ENCODE peak calls at places on chromosome 7, in four cellular contexts. H is HepG2, F is K562, L is GM12878. A is an unnamed sample.

GRCh38 chr7:5586279-5586962 is 162.8 kb upstream of the TNRC18 start:
- DNase-seq in H (no peak), L (no peak), F (no peak), A (no peak)

GRCh38 chr7:39265912-39266591 is 288.3 kb downstream of the POU6F2 start:
- DNase-seq in F (no peak), H (no peak), L (no peak), A (no peak)

GRCh38 chr7:45048748-45049147 is 40.0 kb downstream of the NACAD start:
- DNase-seq in L (no peak), H (no peak), F (no peak), A (no peak)

GRCh38 chr7:904847-905246 is 28.5 kb downstream of the GET4 start:
- DNase-seq in L (no peak), H (no peak), F (peak), A (no peak)

GRCh38 chr7:76424413-76425111 is at the start of gene ZP3:
- DNase-seq in L (peak), F (no peak), H (no peak), A (no peak)

GRCh38 chr7:66304536-66304935 is 99.4 kb downstream of the TPST1 start:
- DNase-seq in H (no peak), F (no peak), L (no peak), A (no peak)

GRCh38 chr7:132394283-132395003 is 181.8 kb downstream of the PLXNA4 start:
- DNase-seq in L (no peak), F (peak), H (no peak), A (no peak)

GRCh38 chr7:1949681-1950055 is 279.6 kb downstream of the ELFN1 start:
- DNase-seq in H (no peak), F (no peak), L (no peak), A (no peak)

GRCh38 chr7:27096756-27097514 is 1.1 kb upstream of the HOXA1 start:
- DNase-seq in H (no peak), L (no peak), F (no peak), A (no peak)

GRCh38 chr7:27640914-27641570 is 21.6 kb downstream of the HIBADH start:
- DNase-seq in F (no peak), H (peak), L (no peak), A (no peak)

GRCh38 chr7:87934699-87935372 is 785 bp downstream of the ADAM22 start:
- DNase-seq in H (no peak), L (no peak), F (no peak), A (peak)

GRCh38 chr7:155948423-155948822 is 136.2 kb upstream of the SHH start:
- DNase-seq in H (no peak), L (no peak), F (no peak), A (no peak)

GRCh38 chr7:151081170-151082101 is 827 bp upstream of the FASTK start:
- DNase-seq in F (peak), H (no peak), L (no peak), A (no peak)

GRCh38 chr7:458511-459245 is 61.0 kb downstream of the PDGFA start:
- DNase-seq in H (no peak), F (no peak), L (no peak), A (no peak)

GRCh38 chr7:82672078-82672477 is 228.5 kb upstream of the CACNA2D1 start:
- DNase-seq in F (no peak), H (no peak), L (no peak), A (no peak)

GRCh38 chr7:5557920-5558401 is 134.3 kb upstream of the TNRC18 start:
- DNase-seq in F (peak), L (peak), H (peak), A (no peak)

GRCh38 chr7:48365010-48365409 is 193.8 kb downstream of the ABCA13 start:
- DNase-seq in L (no peak), F (no peak), H (no peak), A (no peak)

GRCh38 chr7:156764016-156764669 is 123.6 kb downstream of the RNF32 start:
- DNase-seq in F (peak), H (peak), L (no peak), A (peak)

GRCh38 chr7:421056-421991 is 98.3 kb downstream of the PDGFA start:
- DNase-seq in F (no peak), H (no peak), L (no peak), A (no peak)

GRCh38 chr7:17556247-17556646 is 257.8 kb downstream of the AHR start:
- DNase-seq in L (no peak), H (no peak), F (no peak), A (no peak)

GRCh38 chr7:127792528-127793342 is 140.7 kb downstream of the SND1 start:
- DNase-seq in H (peak), F (peak), L (no peak), A (peak)

GRCh38 chr7:47354831-47355541 is 226.9 kb downstream of the TNS3 start:
- DNase-seq in H (no peak), L (no peak), F (peak), A (no peak)

GRCh38 chr7:83466187-83466923 is 182.6 kb downstream of the SEMA3E start:
- DNase-seq in F (no peak), H (no peak), L (no peak), A (no peak)

GRCh38 chr7:23712368-23713284 is 2.6 kb downstream of the STK31 start:
- DNase-seq in L (peak), H (peak), F (peak), A (peak)

GRCh38 chr7:340200-340937 is 50.4 kb downstream of the FOXL3 start:
- DNase-seq in F (no peak), L (no peak), H (no peak), A (no peak)

GRCh38 chr7:154695836-154696235 is 307.1 kb downstream of the PAXIP1 start:
- DNase-seq in F (no peak), L (no peak), H (no peak), A (no peak)

GRCh38 chr7:79624336-79624735 is 170.9 kb upstream of the MAGI2 start:
- DNase-seq in F (no peak), H (no peak), L (no peak), A (no peak)

GRCh38 chr7:99000196-99000903 is 122.0 kb downstream of the TRRAP start:
- DNase-seq in L (no peak), H (no peak), F (no peak), A (no peak)

GRCh38 chr7:85719981-85720963 is 533.4 kb upstream of the SEMA3D start:
- DNase-seq in L (no peak), F (no peak), H (no peak), A (no peak)

GRCh38 chr7:30201161-30201666 is 66.4 kb downstream of the MTURN start:
- DNase-seq in H (no peak), L (peak), F (no peak), A (no peak)

GRCh38 chr7:139557857-139558581 is 34.5 kb downstream of the CLEC2L start:
- DNase-seq in F (peak), H (no peak), L (no peak), A (no peak)

GRCh38 chr7:18086165-18087030 is 58.8 kb upstream of the PRPS1L1 start:
- DNase-seq in L (no peak), F (peak), H (no peak), A (peak)

GRCh38 chr7:155787171-155787851 is 25.0 kb downstream of the SHH start:
- DNase-seq in F (no peak), H (no peak), L (no peak), A (no peak)

GRCh38 chr7:69603937-69604494 is 5.7 kb downstream of the AUTS2 start:
- DNase-seq in L (peak), F (no peak), H (no peak), A (no peak)

GRCh38 chr7:45685619-45686240 is 111.6 kb downstream of the ADCY1 start:
- DNase-seq in L (no peak), H (no peak), F (no peak), A (no peak)

GRCh38 chr7:155803418-155804376 is 8.6 kb downstream of the SHH start:
- DNase-seq in F (no peak), L (no peak), H (no peak), A (peak)

GRCh38 chr7:30028749-30029635 is 780 bp downstream of the PLEKHA8 start:
- DNase-seq in F (peak), L (no peak), H (peak), A (peak)

GRCh38 chr7:41145656-41146055 is 557.2 kb downstream of the INHBA start:
- DNase-seq in H (no peak), F (no peak), L (no peak), A (no peak)

GRCh38 chr7:41146423-41146822 is 556.5 kb downstream of the INHBA start:
- DNase-seq in H (no peak), F (no peak), L (no peak), A (no peak)

GRCh38 chr7:41149576-41149975 is 553.3 kb downstream of the INHBA start:
- DNase-seq in F (peak), H (no peak), L (no peak), A (no peak)

GRCh38 chr7:41148521-41148951 is 554.4 kb downstream of the INHBA start:
- DNase-seq in F (no peak), L (no peak), H (no peak), A (no peak)

DNA sequence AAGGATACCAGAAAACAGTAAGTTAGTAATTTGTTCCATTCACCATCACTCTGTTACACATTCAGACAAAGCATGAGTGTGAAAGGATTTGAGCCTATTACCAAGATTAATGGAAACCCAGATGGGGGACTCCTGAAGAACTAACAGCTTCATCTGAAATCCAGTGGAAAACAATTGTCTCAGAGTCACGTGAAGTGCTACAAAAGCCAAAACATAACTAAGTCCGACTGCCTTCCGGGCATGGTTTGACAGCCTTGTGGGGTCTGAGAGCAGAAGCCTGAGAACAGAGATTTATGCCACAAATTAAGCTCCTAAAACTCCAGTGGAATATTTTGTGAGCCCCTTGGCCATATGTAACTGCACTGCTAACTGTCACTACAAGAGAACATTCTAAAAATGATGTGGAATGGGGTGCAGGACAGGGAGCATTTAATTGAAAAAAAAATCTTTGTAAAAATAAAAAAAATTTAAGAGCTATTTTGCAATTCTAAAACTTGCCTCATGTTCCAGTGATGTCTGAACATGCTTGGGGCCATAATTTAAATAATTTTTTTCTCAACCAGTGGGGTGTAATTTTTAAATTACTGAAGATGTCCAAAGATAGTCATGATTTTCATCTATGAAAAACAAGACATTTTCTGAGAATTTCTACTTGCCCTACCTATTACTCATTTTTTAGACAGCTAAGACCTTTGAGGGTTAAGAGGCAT is 555.1 kb downstream of the INHBA start:
- DNase-seq in L (no peak), F (no peak), H (no peak), A (no peak)
- TF ChIP-seq FOXK2 in L (no peak), F (no peak), H (no peak), A (no peak)

GRCh38 chr7:25496394-25497103 is 268.3 kb upstream of the NPVF start:
- DNase-seq in L (peak), F (peak), H (no peak), A (no peak)

GRCh38 chr7:25495905-25496304 is 267.6 kb upstream of the NPVF start:
- DNase-seq in H (no peak), L (no peak), F (no peak), A (no peak)

GRCh38 chr7:25493811-25494366 is 265.6 kb upstream of the NPVF start:
- DNase-seq in F (no peak), H (no peak), L (no peak), A (no peak)

GRCh38 chr7:25495342-25495855 is 267.1 kb upstream of the NPVF start:
- DNase-seq in H (no peak), F (peak), L (no peak), A (no peak)
- TF ChIP-seq TARDBP in H (no peak), F (no peak), L (no peak), A (no peak)

DNA sequence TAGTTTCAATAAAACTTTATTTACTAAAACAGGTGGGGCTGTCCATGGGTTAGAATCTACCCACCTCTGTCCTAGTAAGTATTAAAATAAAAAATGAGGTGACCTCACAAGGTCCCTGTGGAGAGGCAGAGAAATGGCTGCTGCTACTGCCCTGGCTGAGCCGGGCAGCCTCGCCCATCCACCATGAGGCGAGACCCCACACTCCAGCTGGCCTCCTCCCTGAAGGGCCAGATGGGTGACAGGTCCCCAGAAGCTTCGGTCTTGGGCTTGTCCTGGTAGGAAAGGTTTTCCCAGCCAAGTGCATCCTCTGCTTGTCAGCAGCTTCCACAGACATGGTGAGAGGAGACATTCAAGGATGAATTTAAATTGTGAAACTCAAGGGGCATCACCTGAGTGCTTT is 565.8 kb downstream of the PTPRN2 start:
- DNase-seq in F (no peak), L (no peak), H (no peak), A (no peak)
- TF ChIP-seq BHLHE40 in F (no peak), L (no peak), H (no peak), A (no peak)

GRCh38 chr7:120857558-120858298 is at the start of gene TSPAN12:
- DNase-seq in H (peak), L (no peak), F (peak), A (peak)
- TF ChIP-seq FOXK2 in H (no peak), L (no peak), F (no peak), A (no peak)

GRCh38 chr7:93013471-93014061 is 104.2 kb downstream of the SAMD9 start:
- DNase-seq in H (no peak), L (no peak), F (peak), A (no peak)
- TF ChIP-seq TARDBP in H (no peak), L (no peak), F (no peak), A (no peak)

DNA sequence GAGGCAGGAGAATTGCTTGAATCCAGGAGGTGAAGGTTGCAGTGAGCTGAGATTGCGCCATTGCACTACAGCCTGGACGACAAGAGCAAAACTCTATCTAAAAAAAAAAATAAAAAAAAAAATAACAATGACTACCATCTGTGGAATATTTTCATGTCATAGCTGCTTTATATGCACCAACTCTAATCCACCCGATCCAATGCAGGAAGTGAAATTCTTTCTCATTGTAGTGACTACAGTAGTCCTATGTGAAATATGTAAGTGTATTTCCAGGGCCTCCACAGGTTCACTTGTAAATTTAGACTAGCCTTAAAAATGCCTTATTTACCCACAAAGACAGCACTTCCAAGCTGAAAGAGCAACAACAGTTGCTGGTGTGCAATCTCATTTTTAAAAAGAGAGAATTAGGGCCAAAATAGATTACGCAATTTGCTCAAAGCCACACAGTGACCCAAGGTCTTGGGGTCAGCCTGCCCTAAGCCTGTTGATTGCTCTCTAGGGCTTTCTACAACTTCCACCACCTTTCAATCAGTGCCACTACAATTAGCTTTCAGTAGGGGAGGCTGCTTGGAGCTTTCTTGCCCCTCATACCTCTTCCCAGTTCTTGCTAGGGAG is 25.8 kb upstream of the EGFR start:
- DNase-seq in H (no peak), F (no peak), L (no peak), A (no peak)
- TF ChIP-seq BHLHE40 in H (no peak), F (no peak), L (no peak), A (no peak)

DNA sequence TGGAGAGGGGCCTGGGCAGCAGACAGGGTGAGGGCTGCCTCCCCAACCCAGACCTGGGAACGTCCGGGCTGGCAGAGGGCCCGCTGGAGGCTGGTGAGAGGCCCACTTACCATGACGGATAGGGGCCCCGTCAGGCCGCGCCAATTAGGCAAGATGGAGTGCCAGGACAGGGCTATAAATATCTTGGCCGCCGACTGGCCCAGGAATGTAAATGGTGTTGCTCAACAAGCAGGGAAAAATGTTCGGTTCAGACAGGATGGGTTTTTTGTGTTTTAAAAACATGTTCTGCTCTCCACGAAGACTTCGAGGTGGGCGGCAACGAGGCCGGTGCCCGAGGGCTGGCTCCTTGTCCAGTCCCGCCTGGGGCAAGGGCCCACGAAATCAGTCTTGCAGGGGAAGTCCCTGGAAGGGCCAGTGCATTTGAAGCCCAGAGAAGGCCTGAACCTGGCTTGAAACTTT is 35.8 kb upstream of the ELN start:
- DNase-seq in H (no peak), F (no peak), L (no peak), A (no peak)
- TF ChIP-seq FOXK2 in H (no peak), F (no peak), L (no peak), A (no peak)

GRCh38 chr7:153408360-153409335 is 643.5 kb upstream of the DPP6 start:
- DNase-seq in H (no peak), F (peak), L (no peak), A (no peak)

GRCh38 chr7:153415632-153416031 is 636.6 kb upstream of the DPP6 start:
- DNase-seq in L (no peak), H (no peak), F (no peak), A (no peak)

GRCh38 chr7:153414288-153414629 is 637.9 kb upstream of the DPP6 start:
- DNase-seq in F (no peak), L (no peak), H (no peak), A (no peak)

GRCh38 chr7:153413540-153414287 is 638.5 kb upstream of the DPP6 start:
- DNase-seq in F (peak), H (no peak), L (no peak), A (no peak)

DNA sequence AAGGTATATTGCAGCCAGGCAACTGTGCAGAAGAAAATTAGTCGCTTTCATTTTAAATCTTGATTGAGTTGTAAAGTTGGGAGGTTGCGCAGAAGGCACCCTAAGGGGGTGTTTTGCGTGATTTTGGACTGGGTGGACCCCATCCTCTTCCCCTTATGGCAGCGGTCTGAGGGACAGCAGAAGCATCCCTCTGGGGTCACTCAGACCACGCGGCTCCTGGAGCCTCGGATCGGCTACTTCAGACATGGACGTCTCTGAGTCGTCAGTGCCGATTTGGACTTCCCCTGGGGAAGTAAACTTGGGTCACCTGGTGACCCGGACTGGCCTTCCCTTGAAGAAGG is 639.0 kb upstream of the DPP6 start:
- DNase-seq in F (no peak), H (no peak), L (no peak), A (no peak)
- TF ChIP-seq TARDBP in F (no peak), H (no peak), L (no peak), A (no peak)